ENCODE peak calls at places on chromosomes 1 and 21, in seven cellular contexts. V, S, U, M, G, X and I are unnamed samples.

GRCh38 chr1:171155484-171155883 is 29.6 kb upstream of the FMO2 start:
- DNase-seq in S (no peak), M (no peak), V (no peak), G (no peak), X (no peak), U (no peak), I (no peak)

GRCh38 chr1:160681891-160682140 is 29.8 kb downstream of the CD48 start:
- DNase-seq in V (no peak), S (no peak), G (no peak), X (no peak), M (no peak), U (no peak), I (no peak)

GRCh38 chr1:234976880-234977680 is 151.6 kb downstream of the TOMM20 start:
- DNase-seq in U (no peak), G (no peak), V (no peak), X (no peak), S (no peak), M (no peak), I (no peak)

GRCh38 chr1:35591211-35591610 is 18.1 kb downstream of the TFAP2E start:
- DNase-seq in G (no peak), S (peak), X (no peak), V (no peak), U (no peak), M (no peak), I (no peak)

GRCh38 chr21:43827015-43827611 is 37.7 kb downstream of the RRP1 start:
- DNase-seq in U (no peak), X (peak), G (peak), M (no peak), V (no peak), S (no peak), I (no peak)

GRCh38 chr1:182430263-182431068 is 19.5 kb upstream of the RGSL1 start:
- DNase-seq in X (peak), U (no peak), G (no peak), S (no peak), M (no peak), V (peak), I (no peak)

GRCh38 chr1:48701445-48701844 is 75.2 kb downstream of the BEND5 start:
- DNase-seq in X (no peak), V (no peak), M (no peak), U (no peak), S (no peak), G (no peak), I (no peak)

GRCh38 chr21:44925027-44925755 is 4.5 kb upstream of the ITGB2 start:
- DNase-seq in U (no peak), G (no peak), S (no peak), X (peak), V (no peak), M (no peak), I (no peak)

GRCh38 chr1:237205400-237206064 is 163.5 kb downstream of the RYR2 start:
- DNase-seq in G (no peak), X (no peak), M (no peak), S (no peak), U (no peak), V (no peak), I (no peak)

GRCh38 chr1:151492120-151492519 is 19.1 kb upstream of the CGN start:
- DNase-seq in S (no peak), U (no peak), X (no peak), M (no peak), V (no peak), G (no peak), I (no peak)

GRCh38 chr1:209652873-209653401 is 712 bp upstream of the LAMB3 start:
- DNase-seq in V (peak), S (peak), G (peak), X (peak), M (peak), U (no peak), I (peak)

GRCh38 chr21:29163381-29164115 is 33.1 kb downstream of the MAP3K7CL start:
- DNase-seq in U (no peak), M (no peak), V (no peak), S (no peak), X (no peak), G (no peak), I (no peak)

GRCh38 chr1:26097696-26098095 is 13.9 kb upstream of the PDIK1L start:
- DNase-seq in S (no peak), U (no peak), X (peak), M (no peak), G (peak), V (no peak), I (no peak)

GRCh38 chr1:196105901-196106300 is 502.3 kb downstream of the KCNT2 start:
- DNase-seq in V (no peak), U (no peak), S (no peak), M (no peak), X (peak), G (no peak), I (no peak)

GRCh38 chr1:192580351-192580962 is 4.9 kb downstream of the RGS1 start:
- DNase-seq in V (no peak), G (peak), S (no peak), M (no peak), U (no peak), X (peak), I (no peak)

GRCh38 chr1:53619088-53619810 is 119.7 kb downstream of the GLIS1 start:
- DNase-seq in S (peak), U (no peak), V (no peak), M (no peak), X (no peak), G (no peak), I (no peak)

GRCh38 chr1:46613661-46614603 is 2.7 kb downstream of the MOB3C start:
- DNase-seq in S (peak), U (no peak), V (peak), X (peak), M (peak), G (peak), I (peak)

GRCh38 chr21:45979141-45979631 is 2.4 kb upstream of the COL6A1 start:
- DNase-seq in X (no peak), U (no peak), M (no peak), V (peak), G (no peak), S (peak), I (peak)

GRCh38 chr1:53073899-53074311 is 11.9 kb downstream of the PODN start:
- DNase-seq in U (no peak), G (no peak), X (no peak), M (no peak), V (no peak), S (peak), I (no peak)